ENCODE peak calls at places on chromosomes 6 and 20, in seven cellular contexts. One of them, this sample, is unnamed.

GRCh38 chr6:5175195-5175594 is 85.6 kb downstream of the LYRM4 start:
- DNase-seq in left ventricle myocardium inferior: no peak
- DNase-seq in cardiac muscle cell: peak; percentile 49
- DNase-seq in IMR-90: no peak
- DNase-seq in PC-9: no peak
- DNase-seq in adrenal gland: no peak
- DNase-seq in lung: no peak
- DNase-seq in this sample: no peak

GRCh38 chr6:32086661-32087573 is 22.2 kb downstream of the TNXB start:
- DNase-seq in IMR-90: peak; percentile 88
- DNase-seq in lung: no peak
- DNase-seq in cardiac muscle cell: peak; percentile 10
- DNase-seq in adrenal gland: peak; percentile 64
- DNase-seq in PC-9: peak; percentile 43
- DNase-seq in left ventricle myocardium inferior: no peak
- DNase-seq in this sample: no peak

GRCh38 chr6:21103626-21104224 is 489.8 kb upstream of the SOX4 start:
- DNase-seq in adrenal gland: no peak
- DNase-seq in cardiac muscle cell: no peak
- DNase-seq in lung: no peak
- DNase-seq in IMR-90: peak; percentile 52
- DNase-seq in PC-9: peak; percentile 69
- DNase-seq in left ventricle myocardium inferior: no peak
- DNase-seq in this sample: no peak

GRCh38 chr6:139644821-139645220 is 270.4 kb upstream of the CITED2 start:
- DNase-seq in PC-9: no peak
- DNase-seq in cardiac muscle cell: peak; percentile 5
- DNase-seq in adrenal gland: no peak
- DNase-seq in lung: no peak
- DNase-seq in IMR-90: peak; percentile 30
- DNase-seq in left ventricle myocardium inferior: no peak
- DNase-seq in this sample: no peak

GRCh38 chr6:127162808-127163207 is 44.3 kb downstream of the RSPO3 start:
- DNase-seq in left ventricle myocardium inferior: no peak
- DNase-seq in lung: no peak
- DNase-seq in cardiac muscle cell: no peak
- DNase-seq in adrenal gland: no peak
- DNase-seq in IMR-90: no peak
- DNase-seq in PC-9: no peak
- DNase-seq in this sample: no peak

GRCh38 chr20:48283470-48284110 is 498.3 kb upstream of the SULF2 start:
- DNase-seq in PC-9: peak; percentile 50
- DNase-seq in adrenal gland: no peak
- DNase-seq in cardiac muscle cell: no peak
- DNase-seq in lung: peak; percentile 45
- DNase-seq in IMR-90: peak; percentile 93
- DNase-seq in left ventricle myocardium inferior: peak; percentile 42
- DNase-seq in this sample: no peak

GRCh38 chr6:71965404-71965803 is 79.1 kb downstream of the RIMS1 start:
- DNase-seq in lung: no peak
- DNase-seq in IMR-90: no peak
- DNase-seq in adrenal gland: no peak
- DNase-seq in PC-9: no peak
- DNase-seq in left ventricle myocardium inferior: no peak
- DNase-seq in cardiac muscle cell: no peak
- DNase-seq in this sample: no peak

GRCh38 chr6:87198496-87198895 is 43.1 kb downstream of the ZNF292 start:
- DNase-seq in IMR-90: peak; percentile 73
- DNase-seq in adrenal gland: no peak
- DNase-seq in lung: no peak
- DNase-seq in left ventricle myocardium inferior: no peak
- DNase-seq in cardiac muscle cell: no peak
- DNase-seq in PC-9: no peak
- DNase-seq in this sample: no peak

GRCh38 chr6:39389372-39389767 is 66.9 kb upstream of the KCNK16 start:
- DNase-seq in cardiac muscle cell: peak; percentile 28
- DNase-seq in IMR-90: no peak
- DNase-seq in lung: no peak
- DNase-seq in left ventricle myocardium inferior: no peak
- DNase-seq in adrenal gland: no peak
- DNase-seq in PC-9: no peak
- DNase-seq in this sample: no peak

GRCh38 chr6:157990321-157991066 is 8.8 kb downstream of the SYNJ2 start:
- DNase-seq in lung: no peak
- DNase-seq in PC-9: no peak
- DNase-seq in left ventricle myocardium inferior: no peak
- DNase-seq in IMR-90: no peak
- DNase-seq in adrenal gland: no peak
- DNase-seq in cardiac muscle cell: no peak
- DNase-seq in this sample: no peak

GRCh38 chr6:13697857-13698256 is 13.8 kb downstream of the RANBP9 start:
- DNase-seq in cardiac muscle cell: no peak
- DNase-seq in adrenal gland: no peak
- DNase-seq in lung: no peak
- DNase-seq in PC-9: no peak
- DNase-seq in IMR-90: peak; percentile 18
- DNase-seq in left ventricle myocardium inferior: no peak
- DNase-seq in this sample: no peak

GRCh38 chr6:108559884-108560462 is 744 bp upstream of the FOXO3 start:
- DNase-seq in PC-9: peak; percentile 61
- DNase-seq in cardiac muscle cell: peak; percentile 72
- DNase-seq in left ventricle myocardium inferior: no peak
- DNase-seq in lung: peak; percentile 65
- DNase-seq in adrenal gland: peak; percentile 76
- DNase-seq in IMR-90: peak; percentile 74
- DNase-seq in this sample: peak; percentile 73

GRCh38 chr6:36127462-36128016 is 2.8 kb upstream of the MAPK13 start:
- DNase-seq in adrenal gland: peak; percentile 94
- DNase-seq in IMR-90: peak; percentile 91
- DNase-seq in PC-9: peak; percentile 89
- DNase-seq in lung: peak; percentile 80
- DNase-seq in left ventricle myocardium inferior: no peak
- DNase-seq in cardiac muscle cell: no peak
- DNase-seq in this sample: peak; percentile 79

GRCh38 chr6:1162367-1163275 is 149.3 kb upstream of the FOXQ1 start:
- DNase-seq in adrenal gland: no peak
- DNase-seq in PC-9: peak; percentile 41
- DNase-seq in IMR-90: peak; percentile 4
- DNase-seq in lung: no peak
- DNase-seq in cardiac muscle cell: no peak
- DNase-seq in left ventricle myocardium inferior: no peak
- DNase-seq in this sample: no peak

GRCh38 chr6:154765273-154765672 is 32.1 kb downstream of the SCAF8 start:
- DNase-seq in cardiac muscle cell: no peak
- DNase-seq in adrenal gland: no peak
- DNase-seq in left ventricle myocardium inferior: no peak
- DNase-seq in PC-9: no peak
- DNase-seq in IMR-90: no peak
- DNase-seq in lung: no peak
- DNase-seq in this sample: no peak

GRCh38 chr6:154766288-154766687 is 33.1 kb downstream of the SCAF8 start:
- DNase-seq in cardiac muscle cell: no peak
- DNase-seq in IMR-90: no peak
- DNase-seq in lung: no peak
- DNase-seq in left ventricle myocardium inferior: no peak
- DNase-seq in PC-9: no peak
- DNase-seq in adrenal gland: no peak
- DNase-seq in this sample: no peak

GRCh38 chr6:154766993-154767392 is 33.8 kb downstream of the SCAF8 start:
- DNase-seq in lung: no peak
- DNase-seq in PC-9: no peak
- DNase-seq in cardiac muscle cell: no peak
- DNase-seq in IMR-90: peak; percentile 4
- DNase-seq in adrenal gland: peak; percentile 36
- DNase-seq in left ventricle myocardium inferior: no peak
- DNase-seq in this sample: no peak

GRCh38 chr6:154767419-154767818 is 34.2 kb downstream of the SCAF8 start:
- DNase-seq in PC-9: no peak
- DNase-seq in lung: no peak
- DNase-seq in cardiac muscle cell: no peak
- DNase-seq in left ventricle myocardium inferior: no peak
- DNase-seq in adrenal gland: peak; percentile 26
- DNase-seq in IMR-90: no peak
- DNase-seq in this sample: no peak

DNA sequence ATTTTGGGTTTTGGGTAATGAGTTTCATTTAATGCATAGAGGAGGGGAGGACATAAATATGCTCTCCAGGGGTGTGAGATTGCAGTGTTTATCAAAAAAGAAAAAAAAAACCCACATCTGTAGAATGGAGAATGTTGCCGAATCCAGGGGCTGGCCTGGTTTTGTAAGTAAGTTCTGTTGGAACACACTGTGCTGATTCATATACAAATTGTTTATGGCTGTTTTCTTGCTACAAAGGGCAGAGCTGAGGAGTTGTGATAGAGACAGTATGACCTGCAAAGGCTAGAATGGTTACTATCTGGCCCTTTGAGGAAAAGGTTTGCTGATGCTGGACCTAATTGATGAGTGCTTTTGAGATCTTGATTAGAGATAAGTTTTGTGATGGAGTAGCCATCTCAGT is 30.4 kb downstream of the SCAF8 start:
- DNase-seq in lung: no peak
- DNase-seq in adrenal gland: no peak
- DNase-seq in left ventricle myocardium inferior: no peak
- DNase-seq in cardiac muscle cell: no peak
- DNase-seq in PC-9: no peak
- DNase-seq in IMR-90: peak; percentile 14
- DNase-seq in this sample: no peak
- H3K36me3 ChIP-seq in lung: no peaks in the 10 kb centered on the region
- H3K36me3 ChIP-seq in adrenal gland: no peaks in the 10 kb centered on the region
- H3K36me3 ChIP-seq in left ventricle myocardium inferior: no peaks in the 10 kb centered on the region
- H3K36me3 ChIP-seq in cardiac muscle cell: no peaks in the 10 kb centered on the region
- H3K36me3 ChIP-seq in PC-9: peaks cover 7% of the 10 kb centered on the region
- H3K36me3 ChIP-seq in IMR-90: peaks cover 2% of the 10 kb centered on the region
- H3K36me3 ChIP-seq in this sample: no peaks in the 10 kb centered on the region

DNA sequence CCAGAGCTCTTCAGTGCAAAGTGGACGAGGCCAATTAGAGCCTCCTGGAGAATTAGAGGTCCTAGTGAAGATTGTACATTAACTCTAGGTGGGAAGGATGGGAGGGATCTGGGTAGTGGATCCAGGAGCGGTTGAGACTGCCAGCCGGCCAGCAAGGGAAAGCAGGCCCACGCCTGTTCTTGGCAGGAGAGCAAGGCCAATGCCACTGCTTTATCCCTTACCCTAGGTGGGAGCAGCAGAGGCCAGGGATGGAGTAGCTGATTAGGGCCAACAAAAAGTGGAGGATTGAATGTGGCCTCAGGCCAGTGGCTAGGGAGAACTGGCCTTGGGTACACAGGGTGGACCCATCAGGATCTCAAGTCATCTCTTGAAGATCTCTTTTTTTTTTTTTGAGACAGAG is 3.7 kb downstream of the ITPR3 start:
- DNase-seq in left ventricle myocardium inferior: no peak
- DNase-seq in PC-9: no peak
- DNase-seq in IMR-90: no peak
- DNase-seq in cardiac muscle cell: no peak
- DNase-seq in adrenal gland: peak; percentile 62
- DNase-seq in lung: no peak
- DNase-seq in this sample: no peak
- H3K27ac ChIP-seq in left ventricle myocardium inferior: no peak overlapping the region
- H3K27ac ChIP-seq in PC-9: no peak overlapping the region
- H3K27ac ChIP-seq in IMR-90: no peak overlapping the region
- H3K27ac ChIP-seq in cardiac muscle cell: no peak overlapping the region
- H3K27ac ChIP-seq in adrenal gland: peak overlapping the region; percentile 3
- H3K27ac ChIP-seq in lung: no peak overlapping the region
- H3K27ac ChIP-seq in this sample: no peak overlapping the region

GRCh38 chr6:155495011-155495768 is 39.6 kb upstream of the NOX3 start:
- DNase-seq in cardiac muscle cell: peak; percentile 41
- DNase-seq in adrenal gland: peak; percentile 83
- DNase-seq in left ventricle myocardium inferior: peak; percentile 18
- DNase-seq in lung: peak; percentile 45
- DNase-seq in PC-9: no peak
- DNase-seq in IMR-90: peak; percentile 92
- DNase-seq in this sample: peak; percentile 78
- TF ChIP-seq CTCF in cardiac muscle cell: peak; percentile 72
- TF ChIP-seq CTCF in adrenal gland: peak; percentile 52
- TF ChIP-seq CTCF in left ventricle myocardium inferior: peak; percentile 46
- TF ChIP-seq CTCF in lung: peak; percentile 1
- TF ChIP-seq CTCF in PC-9: no peak
- TF ChIP-seq CTCF in IMR-90: peak; percentile 79
- TF ChIP-seq CTCF in this sample: peak; percentile 50

GRCh38 chr20:62320581-62321354 is 18.0 kb downstream of the ADRM1 start:
- DNase-seq in IMR-90: no peak
- DNase-seq in adrenal gland: peak; percentile 46
- DNase-seq in left ventricle myocardium inferior: no peak
- DNase-seq in PC-9: no peak
- DNase-seq in cardiac muscle cell: no peak
- DNase-seq in lung: no peak
- DNase-seq in this sample: no peak

GRCh38 chr20:62321521-62321948 is 18.7 kb downstream of the ADRM1 start:
- DNase-seq in left ventricle myocardium inferior: no peak
- DNase-seq in adrenal gland: no peak
- DNase-seq in PC-9: no peak
- DNase-seq in cardiac muscle cell: no peak
- DNase-seq in IMR-90: no peak
- DNase-seq in lung: no peak
- DNase-seq in this sample: no peak

GRCh38 chr20:62318411-62319345 is 15.9 kb downstream of the ADRM1 start:
- DNase-seq in adrenal gland: no peak
- DNase-seq in left ventricle myocardium inferior: no peak
- DNase-seq in cardiac muscle cell: no peak
- DNase-seq in IMR-90: no peak
- DNase-seq in lung: no peak
- DNase-seq in PC-9: no peak
- DNase-seq in this sample: no peak

GRCh38 chr20:62317167-62317655 is 14.4 kb downstream of the ADRM1 start:
- DNase-seq in adrenal gland: no peak
- DNase-seq in cardiac muscle cell: no peak
- DNase-seq in IMR-90: no peak
- DNase-seq in left ventricle myocardium inferior: no peak
- DNase-seq in PC-9: no peak
- DNase-seq in lung: no peak
- DNase-seq in this sample: no peak

DNA sequence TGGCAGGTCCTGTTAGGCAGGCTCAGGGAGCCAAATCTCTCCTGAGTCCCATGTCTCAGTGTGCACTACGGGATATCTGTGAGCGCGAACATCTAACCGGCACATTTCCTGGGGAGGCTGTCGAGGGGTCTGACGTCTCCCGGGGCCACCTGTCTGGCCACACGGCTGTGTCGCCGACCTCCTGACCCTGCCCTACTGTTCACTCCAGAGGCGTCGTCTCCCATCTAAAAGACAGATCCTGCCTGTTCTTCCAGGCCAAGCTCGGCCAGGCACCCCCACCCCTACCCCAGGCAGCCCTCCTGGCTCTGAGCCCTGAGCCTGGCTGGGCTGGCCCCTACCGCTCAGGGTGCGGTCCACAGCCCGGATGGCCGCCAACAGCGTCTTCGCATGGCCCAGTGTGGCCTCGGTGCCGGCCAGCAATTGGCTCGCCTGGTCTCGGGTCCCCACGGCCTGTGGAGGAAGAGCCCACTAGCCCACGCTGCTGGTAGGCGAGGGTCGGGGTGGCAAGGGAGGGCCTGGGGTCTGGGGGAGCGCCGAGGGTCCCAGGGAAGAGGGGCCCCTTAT is 16.6 kb downstream of the ADRM1 start:
- DNase-seq in left ventricle myocardium inferior: no peak
- DNase-seq in lung: no peak
- DNase-seq in IMR-90: no peak
- DNase-seq in PC-9: no peak
- DNase-seq in adrenal gland: no peak
- DNase-seq in cardiac muscle cell: no peak
- DNase-seq in this sample: no peak
- H3K36me3 ChIP-seq in left ventricle myocardium inferior: peaks cover 75% of the 10 kb centered on the region
- H3K36me3 ChIP-seq in lung: peaks cover 82% of the 10 kb centered on the region
- H3K36me3 ChIP-seq in IMR-90: peaks cover 46% of the 10 kb centered on the region
- H3K36me3 ChIP-seq in PC-9: peaks cover 35% of the 10 kb centered on the region
- H3K36me3 ChIP-seq in adrenal gland: peaks cover 70% of the 10 kb centered on the region
- H3K36me3 ChIP-seq in cardiac muscle cell: peaks cover 35% of the 10 kb centered on the region
- H3K36me3 ChIP-seq in this sample: peaks cover 66% of the 10 kb centered on the region

This sample was measured in right atrium auricular region.